ENCODE peak calls at places on chromosomes 3 and 15, in nine cellular contexts. B is NCI-H1092 treated with DMSO at 0.1 percent for 48 hours; K is progenitor cell of endocrine pancreas; I is stimulated activated CD8-positive, alpha-beta memory T cell treated with anti-CD3 and anti-CD28 coated beads, Interleukin-2, amount 100 ng/mL, for 48 hours; Y is skeletal muscle cell; N is AG10803; M is T-cell; H is A549; X is HEK293T. V is an unnamed sample.

GRCh38 chr3:126551839-126552687 is 6.7 kb downstream of the C3orf22 start:
- DNase-seq in Y (no peak), X (no peak), N (no peak), B (no peak), K (peak; percentile 6), I (no peak), H (no peak), M (no peak), V (no peak)

GRCh38 chr15:90553248-90553745 is 23.6 kb downstream of the CRTC3 start:
- DNase-seq in Y (peak; percentile 91), N (peak; percentile 95), X (no peak), M (no peak), I (no peak), K (no peak), B (no peak), H (no peak), V (no peak)

GRCh38 chr3:173912126-173912525 is 514.6 kb downstream of the NLGN1 start:
- DNase-seq in Y (no peak), B (no peak), H (no peak), X (no peak), I (no peak), N (peak; percentile 21), K (no peak), M (no peak), V (no peak)

GRCh38 chr3:31947671-31948091 is 33.4 kb downstream of the OSBPL10 start:
- DNase-seq in N (no peak), M (no peak), I (no peak), B (no peak), Y (no peak), H (no peak), X (no peak), K (no peak), V (no peak)

GRCh38 chr3:170751083-170751893 is 118.7 kb downstream of the RPL22L1 start:
- DNase-seq in M (no peak), K (no peak), H (peak; percentile 9), Y (peak; percentile 94), I (no peak), N (peak; percentile 93), X (no peak), B (no peak), V (no peak)

GRCh38 chr3:1007890-1008289 is 84.9 kb upstream of the CNTN6 start:
- DNase-seq in K (no peak), B (no peak), M (no peak), N (peak; percentile 5), H (no peak), Y (peak; percentile 52), I (no peak), X (no peak), V (no peak)

GRCh38 chr15:40844543-40844981 is 714 bp downstream of the SPINT1 start:
- DNase-seq in B (no peak), Y (no peak), M (peak; percentile 16), K (peak; percentile 43), I (peak; percentile 14), H (no peak), N (no peak), X (no peak), V (no peak)

GRCh38 chr3:174675426-174675825 is 183.7 kb upstream of the NAALADL2 start:
- DNase-seq in N (no peak), X (no peak), K (no peak), M (no peak), Y (no peak), I (no peak), B (no peak), H (no peak), V (no peak)

GRCh38 chr3:174767853-174768382 is 91.2 kb upstream of the NAALADL2 start:
- DNase-seq in I (no peak), B (no peak), H (no peak), X (no peak), Y (peak; percentile 57), K (no peak), N (no peak), M (no peak), V (no peak)

GRCh38 chr3:170330366-170330765 is 27.1 kb upstream of the SKIL start:
- DNase-seq in I (no peak), B (no peak), N (peak; percentile 19), Y (no peak), H (peak; percentile 20), M (no peak), X (no peak), K (no peak), V (no peak)

GRCh38 chr3:83033123-83033522 is 1271.7 kb upstream of the GBE1 start:
- DNase-seq in K (no peak), Y (no peak), I (no peak), X (no peak), N (no peak), B (peak; percentile 2), H (no peak), M (no peak), V (no peak)

GRCh38 chr3:82802501-82802900 is 1041.1 kb upstream of the GBE1 start:
- DNase-seq in K (no peak), I (no peak), H (no peak), N (no peak), B (no peak), M (no peak), Y (no peak), X (no peak), V (no peak)

GRCh38 chr3:136862611-136862951 is 573 bp downstream of the NCK1 start:
- DNase-seq in K (no peak), Y (peak; percentile 10), I (peak; percentile 23), H (peak; percentile 39), N (peak; percentile 58), M (peak; percentile 9), B (peak; percentile 74), X (peak; percentile 57), V (peak; percentile 20)

GRCh38 chr3:125611908-125612307 is 16.6 kb upstream of the OSBPL11 start:
- DNase-seq in Y (no peak), B (no peak), K (no peak), I (no peak), M (no peak), N (no peak), X (no peak), H (no peak), V (no peak)

GRCh38 chr3:186287723-186288122 is 74.3 kb downstream of the DGKG start:
- DNase-seq in X (no peak), M (no peak), B (no peak), Y (peak; percentile 87), I (no peak), H (no peak), N (peak; percentile 94), K (no peak), V (no peak)

GRCh38 chr3:196965112-196965803 is 3.4 kb downstream of the PIGZ start:
- DNase-seq in B (no peak), N (no peak), K (no peak), Y (no peak), H (no peak), I (no peak), X (no peak), M (no peak), V (no peak)

GRCh38 chr3:36991147-36991546 is 1.8 kb downstream of the EPM2AIP1 start:
- DNase-seq in H (no peak), I (peak; percentile 16), B (no peak), N (no peak), X (no peak), K (no peak), Y (no peak), M (no peak), V (no peak)

GRCh38 chr3:151798476-151798875 is 15.4 kb upstream of the AADAC start:
- DNase-seq in N (no peak), B (no peak), X (no peak), M (no peak), Y (peak; percentile 71), H (no peak), I (no peak), K (no peak), V (no peak)

GRCh38 chr3:35664460-35664919 is 25.2 kb downstream of the ARPP21 start:
- DNase-seq in I (no peak), K (no peak), X (no peak), Y (peak; percentile 77), M (no peak), N (no peak), B (peak; percentile 88), H (no peak), V (peak; percentile 62)

GRCh38 chr15:78620021-78620838 is 566 bp downstream of the CHRNA3 start:
- DNase-seq in I (no peak), H (peak; percentile 70), B (no peak), X (peak; percentile 77), K (no peak), M (no peak), Y (no peak), N (no peak), V (no peak)